ENCODE peak calls at places on chromosomes 13 and 19, in eight cellular contexts. A, Z, W, S, L, G, D and H are unnamed samples.

GRCh38 chr19:46718934-46719551 is 2.1 kb upstream of the PRKD2 start:
- DNase-seq in A (no peak), Z (no peak), W (no peak), S (no peak), L (no peak), G (no peak), D (no peak), H (no peak)

GRCh38 chr13:41622545-41623429 is 165.4 kb downstream of the RGCC start:
- DNase-seq in A (no peak), Z (no peak), W (no peak), S (no peak), L (no peak), G (no peak), D (no peak), H (no peak)

GRCh38 chr13:83211301-83211700 is 671.0 kb downstream of the SLITRK1 start:
- DNase-seq in A (no peak), Z (no peak), W (no peak), S (no peak), L (no peak), G (no peak), D (no peak), H (no peak)

GRCh38 chr13:52949044-52949443 is 79.6 kb upstream of the OLFM4 start:
- DNase-seq in A (no peak), Z (no peak), W (no peak), S (no peak), L (no peak), G (no peak), D (no peak), H (no peak)

GRCh38 chr19:37963190-37963947 is 56.4 kb downstream of the SIPA1L3 start:
- DNase-seq in A (no peak), Z (no peak), W (no peak), S (no peak), L (no peak), G (no peak), D (no peak), H (no peak)

GRCh38 chr13:38042771-38043170 is 173.2 kb upstream of the TRPC4 start:
- DNase-seq in A (no peak), Z (no peak), W (no peak), S (no peak), L (no peak), G (no peak), D (no peak), H (no peak)

GRCh38 chr19:38993271-38993670 is 17.7 kb upstream of the FBXO17 start:
- DNase-seq in A (no peak), Z (no peak), W (no peak), S (no peak), L (no peak), G (no peak), D (no peak), H (no peak)

GRCh38 chr19:51921949-51922348 is 5.3 kb upstream of the ZNF613 start:
- DNase-seq in A (no peak), Z (no peak), W (no peak), S (no peak), L (no peak), G (no peak), D (no peak), H (no peak)

GRCh38 chr19:23554548-23554947 is 132.5 kb downstream of the ZNF675 start:
- DNase-seq in A (no peak), Z (no peak), W (no peak), S (no peak), L (no peak), G (no peak), D (no peak), H (no peak)

GRCh38 chr13:39410089-39410901 is 192.7 kb downstream of the LHFPL6 start:
- DNase-seq in A (no peak), Z (no peak), W (no peak), S (no peak), L (no peak), G (no peak), D (no peak), H (no peak)

GRCh38 chr19:39409886-39410619 is 2.4 kb upstream of the PLEKHG2 start:
- DNase-seq in A (peak; percentile 63), Z (peak; percentile 91), W (peak; percentile 64), S (peak; percentile 41), L (peak; percentile 83), G (no peak), D (peak; percentile 80), H (peak; percentile 76)

GRCh38 chr13:96492758-96493157 is 402.9 kb downstream of the HS6ST3 start:
- DNase-seq in A (no peak), Z (no peak), W (no peak), S (no peak), L (no peak), G (no peak), D (no peak), H (no peak)

GRCh38 chr13:42777476-42777875 is 3.9 kb upstream of the FAM216B start:
- DNase-seq in A (no peak), Z (no peak), W (no peak), S (no peak), L (no peak), G (no peak), D (no peak), H (no peak)